ENCODE peak calls at places on chromosomes 2 and 18, in eight cellular contexts. One of them, this sample, is unnamed.

GRCh38 chr2:239467281-239467955 is 66.6 kb upstream of the HDAC4 start:
- DNase-seq in kidney tubule cell: no peak
- DNase-seq in AG04450: no peak
- DNase-seq in EH: no peak
- DNase-seq in Right ventricle myocardium inferior: peak; percentile 31
- DNase-seq in kidney epithelial cell: no peak
- DNase-seq in activated gamma-delta T cell treated with Interleukin-2 at 50 U/mL for 16 hours: no peak
- DNase-seq in fibroblast of lung: no peak
- DNase-seq in this sample: no peak

GRCh38 chr18:58308463-58308862 is 264.4 kb downstream of the NEDD4L start:
- DNase-seq in activated gamma-delta T cell treated with Interleukin-2 at 50 U/mL for 16 hours: no peak
- DNase-seq in EH: no peak
- DNase-seq in fibroblast of lung: no peak
- DNase-seq in AG04450: no peak
- DNase-seq in kidney tubule cell: no peak
- DNase-seq in Right ventricle myocardium inferior: no peak
- DNase-seq in kidney epithelial cell: no peak
- DNase-seq in this sample: no peak

GRCh38 chr18:2970762-2971659 is 41.9 kb downstream of the LPIN2 start:
- DNase-seq in activated gamma-delta T cell treated with Interleukin-2 at 50 U/mL for 16 hours: peak; percentile 29
- DNase-seq in fibroblast of lung: no peak
- DNase-seq in AG04450: no peak
- DNase-seq in EH: no peak
- DNase-seq in kidney tubule cell: peak; percentile 19
- DNase-seq in kidney epithelial cell: no peak
- DNase-seq in Right ventricle myocardium inferior: no peak
- DNase-seq in this sample: peak; percentile 74

GRCh38 chr18:62324917-62325805 is at the start of gene TNFRSF11A:
- DNase-seq in AG04450: no peak
- DNase-seq in kidney tubule cell: peak; percentile 70
- DNase-seq in EH: no peak
- DNase-seq in activated gamma-delta T cell treated with Interleukin-2 at 50 U/mL for 16 hours: peak; percentile 37
- DNase-seq in kidney epithelial cell: no peak
- DNase-seq in Right ventricle myocardium inferior: no peak
- DNase-seq in fibroblast of lung: no peak
- DNase-seq in this sample: no peak

GRCh38 chr2:200022511-200022910 is 67.1 kb downstream of the MAIP1 start:
- DNase-seq in fibroblast of lung: no peak
- DNase-seq in Right ventricle myocardium inferior: no peak
- DNase-seq in activated gamma-delta T cell treated with Interleukin-2 at 50 U/mL for 16 hours: no peak
- DNase-seq in AG04450: no peak
- DNase-seq in EH: no peak
- DNase-seq in kidney epithelial cell: no peak
- DNase-seq in kidney tubule cell: no peak
- DNase-seq in this sample: no peak

GRCh38 chr18:51575171-51575570 is 377.7 kb upstream of the MEX3C start:
- DNase-seq in AG04450: no peak
- DNase-seq in fibroblast of lung: no peak
- DNase-seq in kidney tubule cell: no peak
- DNase-seq in kidney epithelial cell: no peak
- DNase-seq in activated gamma-delta T cell treated with Interleukin-2 at 50 U/mL for 16 hours: no peak
- DNase-seq in Right ventricle myocardium inferior: no peak
- DNase-seq in EH: no peak
- DNase-seq in this sample: no peak

GRCh38 chr2:227326783-227327182 is 1.7 kb downstream of the MFF start:
- DNase-seq in AG04450: no peak
- DNase-seq in EH: no peak
- DNase-seq in kidney epithelial cell: no peak
- DNase-seq in kidney tubule cell: no peak
- DNase-seq in Right ventricle myocardium inferior: no peak
- DNase-seq in fibroblast of lung: no peak
- DNase-seq in activated gamma-delta T cell treated with Interleukin-2 at 50 U/mL for 16 hours: no peak
- DNase-seq in this sample: no peak

GRCh38 chr2:182664212-182664611 is 51.8 kb upstream of the DNAJC10 start:
- DNase-seq in AG04450: no peak
- DNase-seq in fibroblast of lung: no peak
- DNase-seq in activated gamma-delta T cell treated with Interleukin-2 at 50 U/mL for 16 hours: no peak
- DNase-seq in Right ventricle myocardium inferior: no peak
- DNase-seq in kidney epithelial cell: no peak
- DNase-seq in EH: no peak
- DNase-seq in kidney tubule cell: no peak
- DNase-seq in this sample: no peak

GRCh38 chr2:52498062-52498750 is 1269.4 kb upstream of the CHAC2 start:
- DNase-seq in EH: no peak
- DNase-seq in kidney tubule cell: no peak
- DNase-seq in AG04450: no peak
- DNase-seq in activated gamma-delta T cell treated with Interleukin-2 at 50 U/mL for 16 hours: no peak
- DNase-seq in kidney epithelial cell: no peak
- DNase-seq in Right ventricle myocardium inferior: no peak
- DNase-seq in fibroblast of lung: no peak
- DNase-seq in this sample: no peak

GRCh38 chr2:128628996-128629395 is 310.3 kb upstream of the HS6ST1 start:
- DNase-seq in Right ventricle myocardium inferior: no peak
- DNase-seq in AG04450: no peak
- DNase-seq in fibroblast of lung: no peak
- DNase-seq in kidney tubule cell: no peak
- DNase-seq in EH: no peak
- DNase-seq in kidney epithelial cell: no peak
- DNase-seq in activated gamma-delta T cell treated with Interleukin-2 at 50 U/mL for 16 hours: no peak
- DNase-seq in this sample: no peak

GRCh38 chr2:180970052-180970451 is 10.4 kb upstream of the UBE2E3 start:
- DNase-seq in kidney epithelial cell: no peak
- DNase-seq in kidney tubule cell: no peak
- DNase-seq in AG04450: no peak
- DNase-seq in fibroblast of lung: no peak
- DNase-seq in Right ventricle myocardium inferior: no peak
- DNase-seq in activated gamma-delta T cell treated with Interleukin-2 at 50 U/mL for 16 hours: no peak
- DNase-seq in EH: no peak
- DNase-seq in this sample: no peak